ENCODE peak calls at places on chromosomes 1 and 21, in five cellular contexts. Z is IMR-90, O is tibial artery, P is right cardiac atrium, F is transverse colon. K is an unnamed sample. For H3K27me3 and H3K4me1, the result is how much of the 10 kb centered on the place peaks cover.

GRCh38 chr1:86503477-86504129 is 34.9 kb downstream of the CLCA1 start:
- DNase-seq in P (peak), O (no peak), F (peak), Z (peak), K (no peak)

GRCh38 chr1:164836614-164837018 is 277.6 kb downstream of the PBX1 start:
- DNase-seq in Z (no peak), O (no peak), F (no peak), P (peak), K (no peak)

GRCh38 chr1:1343811-1344421 is 5.3 kb downstream of the DVL1 start:
- DNase-seq in Z (no peak), F (no peak), O (no peak), P (no peak), K (no peak)

GRCh38 chr1:3213730-3214129 is 144.7 kb downstream of the PRDM16 start:
- DNase-seq in O (no peak), Z (no peak), P (no peak), F (no peak), K (no peak)

GRCh38 chr21:32921632-32922230 is 104.0 kb upstream of the OLIG2 start:
- DNase-seq in F (peak), O (no peak), Z (peak), P (peak), K (no peak)

GRCh38 chr1:224116131-224116530 is 2.2 kb downstream of the FBXO28 start:
- DNase-seq in F (no peak), O (no peak), P (no peak), Z (peak), K (no peak)

GRCh38 chr21:28436286-28436932 is 556.3 kb downstream of the LTN1 start:
- DNase-seq in P (no peak), F (no peak), Z (peak), O (no peak), K (no peak)

GRCh38 chr1:1115136-1115829 is 606 bp downstream of the C1orf159 start:
- DNase-seq in O (peak), P (no peak), F (peak), Z (no peak), K (no peak)

GRCh38 chr1:64162804-64163203 is 40.6 kb upstream of the UBE2U start:
- DNase-seq in P (no peak), F (no peak), Z (no peak), O (no peak), K (no peak)

GRCh38 chr1:43272161-43272560 is 2.4 kb downstream of the TMEM125 start:
- DNase-seq in P (no peak), Z (no peak), F (no peak), O (peak), K (no peak)

GRCh38 chr1:190479028-190479427 is 1.4 kb upstream of the BRINP3 start:
- DNase-seq in P (no peak), O (no peak), Z (peak), F (no peak), K (no peak)

GRCh38 chr1:84272401-84272800 is 29.1 kb upstream of the SAMD13 start:
- DNase-seq in P (no peak), Z (no peak), O (no peak), F (peak), K (no peak)

GRCh38 chr1:195766709-195767108 is 841.5 kb downstream of the KCNT2 start:
- DNase-seq in Z (peak), O (no peak), P (no peak), F (no peak), K (no peak)

GRCh38 chr1:215523906-215524305 is 43.2 kb upstream of the KCTD3 start:
- DNase-seq in P (no peak), Z (peak), O (no peak), F (no peak), K (no peak)

GRCh38 chr1:114755006-114755936 is 2.5 kb downstream of the CSDE1 start:
- DNase-seq in F (no peak), O (no peak), Z (peak), P (no peak), K (no peak)

GRCh38 chr1:46113948-46114347 is 18.5 kb downstream of the PIK3R3 start:
- DNase-seq in F (no peak), P (no peak), Z (no peak), O (no peak), K (no peak)

GRCh38 chr1:23980725-23981063 is 567 bp upstream of the SRSF10 start:
- DNase-seq in P (no peak), O (no peak), F (peak), Z (peak), K (no peak)

GRCh38 chr1:194474701-194475100 is 1288.3 kb upstream of the B3GALT2 start:
- DNase-seq in Z (no peak), O (no peak), F (no peak), P (no peak), K (no peak)

GRCh38 chr1:6350416-6351088 is 43.0 kb downstream of the ACOT7 start:
- DNase-seq in O (no peak), F (peak), Z (no peak), P (peak), K (peak)

GRCh38 chr21:15795533-15795932 is 65.8 kb downstream of the USP25 start:
- DNase-seq in O (no peak), F (no peak), Z (no peak), P (no peak), K (no peak)

GRCh38 chr1:77762072-77762476 is 2.4 kb upstream of the USP33 start:
- DNase-seq in P (no peak), Z (peak), O (no peak), F (no peak), K (no peak)

GRCh38 chr1:94265931-94266330 is 28.5 kb upstream of the ARHGAP29 start:
- DNase-seq in P (no peak), F (no peak), Z (peak), O (no peak), K (no peak)

GRCh38 chr1:116624040-116624439 is 43.5 kb downstream of the IGSF3 start:
- DNase-seq in O (no peak), P (no peak), F (no peak), Z (no peak), K (no peak)

GRCh38 chr21:28233536-28234220 is 759.0 kb downstream of the LTN1 start:
- DNase-seq in F (no peak), P (peak), O (no peak), Z (no peak), K (no peak)

GRCh38 chr1:19735419-19736127 is 64.1 kb downstream of the TMCO4 start:
- DNase-seq in P (peak), F (peak), O (peak), Z (peak), K (peak)

GRCh38 chr1:168372857-168373520 is 92.3 kb downstream of the TBX19 start:
- DNase-seq in F (no peak), P (peak), O (no peak), Z (no peak), K (no peak)

GRCh38 chr1:169466259-169467230 is 19.2 kb downstream of the SLC19A2 start:
- DNase-seq in O (no peak), Z (peak), P (no peak), F (peak), K (no peak)

GRCh38 chr1:54409156-54410142 is 3.3 kb upstream of the SSBP3 start:
- DNase-seq in Z (no peak), O (no peak), F (peak), P (no peak), K (no peak)

GRCh38 chr1:39293375-39294070 is 89.0 kb downstream of the MACF1 start:
- DNase-seq in O (no peak), Z (peak), P (no peak), F (no peak), K (no peak)

DNA sequence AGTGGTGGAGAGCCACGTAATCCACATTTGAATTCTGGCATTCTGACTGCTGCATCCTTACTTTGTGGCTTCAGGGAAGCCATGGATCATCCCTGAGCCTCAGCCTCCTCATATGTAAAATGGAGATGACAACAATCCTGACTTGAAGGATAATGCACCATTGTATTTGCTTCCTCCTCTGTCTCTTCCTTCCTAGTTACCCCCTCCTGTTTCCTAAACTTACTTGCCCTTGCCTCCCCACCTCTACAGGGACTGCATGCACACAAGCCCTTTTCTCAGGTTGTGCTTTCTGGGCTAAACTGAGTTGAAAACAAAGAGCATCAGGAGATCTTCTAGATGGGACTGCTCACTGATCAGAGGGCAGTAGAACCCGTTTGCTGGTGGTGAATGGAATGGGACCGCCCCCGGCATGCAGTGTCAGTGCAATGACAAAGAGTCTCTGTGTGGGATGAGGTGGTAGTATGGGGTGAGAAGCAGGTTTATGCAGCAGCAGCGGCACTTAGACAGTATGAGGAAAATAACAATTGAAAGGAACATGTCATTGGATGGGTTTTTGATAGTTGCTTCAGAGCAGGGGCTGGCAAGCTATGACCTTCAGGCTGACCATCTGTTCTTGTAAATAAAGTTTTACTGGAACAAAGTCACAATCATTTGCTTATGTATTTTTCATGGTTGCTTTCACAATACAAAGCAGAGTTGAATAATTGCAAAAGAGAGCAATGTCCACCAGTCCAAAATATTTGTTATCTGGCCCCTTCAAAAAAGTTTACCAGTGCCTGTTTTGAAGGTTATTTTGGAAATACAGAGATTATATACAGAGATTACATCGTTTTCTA is 6.1 kb upstream of the ADAMTS1 start:
- DNase-seq in Z (no peak), F (no peak), O (no peak), P (no peak), K (no peak)
- H3K4me3 ChIP-seq in Z (no peak), F (no peak), O (no peak), P (no peak), K (no peak)

GRCh38 chr1:59177756-59178155 is 119.1 kb upstream of the FGGY start:
- DNase-seq in F (no peak), P (peak), Z (no peak), O (no peak), K (no peak)
- H3K27me3 ChIP-seq in F (under half), P (under half), Z (under half), O (under half), K (under half)

GRCh38 chr1:226712779-226713420 is 26.2 kb downstream of the ITPKB start:
- DNase-seq in P (no peak), F (no peak), O (no peak), Z (no peak), K (no peak)

GRCh38 chr1:226710501-226710900 is 28.6 kb downstream of the ITPKB start:
- DNase-seq in F (no peak), O (no peak), Z (no peak), P (no peak), K (no peak)

GRCh38 chr1:226714148-226714547 is 24.9 kb downstream of the ITPKB start:
- DNase-seq in Z (peak), F (no peak), P (no peak), O (no peak), K (no peak)

GRCh38 chr1:226709942-226710341 is 29.1 kb downstream of the ITPKB start:
- DNase-seq in Z (no peak), O (no peak), F (no peak), P (no peak), K (no peak)

GRCh38 chr1:226711976-226712778 is 26.9 kb downstream of the ITPKB start:
- DNase-seq in F (no peak), Z (no peak), O (no peak), P (no peak), K (no peak)
- H3K4me1 ChIP-seq in F (under half), Z (under half), O (under half), P (under half), K (under half)

DNA sequence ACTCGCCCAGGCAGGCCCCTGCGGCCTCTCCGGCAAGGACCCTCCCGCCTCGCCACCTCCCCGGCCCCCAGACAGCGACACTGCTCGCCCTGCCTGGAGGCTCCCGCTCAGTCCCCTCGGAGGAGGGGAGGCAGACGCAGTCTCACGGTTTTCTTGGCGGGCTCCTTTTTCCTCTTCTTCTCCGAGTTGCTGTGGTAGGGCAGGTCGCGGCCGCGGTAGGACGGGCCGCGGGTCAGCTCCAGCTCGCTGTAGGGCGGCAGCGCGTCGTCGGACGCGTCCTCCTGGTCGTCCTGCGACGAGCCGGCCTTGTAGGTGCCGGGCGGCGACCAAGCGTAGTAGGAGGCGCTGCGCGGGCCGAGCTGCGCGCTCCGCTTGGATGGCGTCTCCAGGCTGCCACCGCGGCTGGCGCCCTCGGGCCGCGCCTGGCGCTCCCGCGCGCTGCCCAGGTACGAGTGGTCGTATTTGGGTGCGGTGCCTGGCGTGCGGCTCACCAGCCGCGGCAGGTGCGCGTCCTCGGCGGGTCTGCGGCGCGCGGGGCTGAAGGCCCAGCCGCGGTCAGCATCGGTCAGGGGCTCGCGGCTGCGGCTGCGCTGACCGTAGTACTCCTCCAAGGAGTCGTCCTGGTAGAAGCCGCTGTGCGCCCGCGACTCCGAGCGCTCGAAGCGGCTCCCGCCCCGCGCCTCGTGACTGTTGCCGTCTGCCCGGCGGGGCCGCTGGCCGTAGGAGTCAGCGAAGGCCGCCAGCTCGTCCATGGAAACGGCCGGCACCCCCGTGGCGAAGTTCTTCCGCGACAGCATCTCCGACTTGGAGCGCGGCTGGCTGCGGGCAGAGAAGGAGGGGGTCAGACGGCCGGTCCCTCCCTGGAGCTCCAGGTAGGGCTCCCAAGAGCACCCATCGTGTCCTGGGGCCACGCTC is 44.8 kb upstream of the TADA1 start:
- DNase-seq in F (no peak), Z (no peak), P (peak), O (no peak), K (no peak)
- H3K4me3 ChIP-seq in F (peak), Z (no peak), P (peak), O (peak), K (no peak)

DNA sequence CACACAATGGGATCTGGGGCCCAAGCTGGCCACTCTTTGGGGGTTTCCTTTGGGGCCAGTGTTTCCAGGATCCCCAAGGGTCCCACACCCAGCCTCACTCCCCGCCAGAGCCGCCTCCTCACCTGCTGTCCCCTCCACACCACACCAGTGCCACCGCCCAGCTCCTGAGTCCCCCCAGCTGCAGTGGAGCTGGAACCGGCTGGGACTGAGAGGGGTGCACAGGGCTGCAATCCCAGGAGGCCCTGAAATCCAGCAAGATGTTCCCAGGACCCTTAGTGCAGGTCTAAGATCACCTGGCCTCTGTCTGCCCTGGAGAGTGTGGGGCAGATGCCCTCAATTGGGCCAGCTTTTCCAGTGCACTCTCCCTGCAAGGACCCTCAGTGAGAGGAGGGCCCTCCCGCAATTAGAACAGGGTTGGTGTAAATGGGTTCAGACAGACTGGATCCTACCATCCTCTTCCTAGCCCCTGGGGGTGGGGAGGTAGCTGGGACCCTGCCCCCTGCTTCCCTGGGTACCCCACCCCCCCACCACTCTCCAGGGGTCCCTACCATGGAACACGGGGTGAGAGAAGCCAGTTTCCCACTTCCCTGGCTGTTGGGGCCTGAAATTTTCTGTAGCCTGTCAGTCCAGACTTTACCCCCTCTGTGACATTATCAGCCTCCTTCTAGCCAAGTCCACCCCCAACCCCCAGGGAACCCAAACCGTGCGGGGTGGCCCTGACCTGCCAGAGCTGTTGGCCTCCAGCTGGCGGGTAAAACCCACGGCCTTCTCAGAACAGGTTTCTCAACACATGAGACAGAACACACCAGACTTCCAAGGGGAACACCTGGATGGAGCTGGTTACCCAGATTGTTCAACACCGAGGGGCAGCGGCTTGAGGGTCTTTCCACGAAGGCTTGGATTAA is 7.0 kb downstream of the KRTAP10-12 start:
- DNase-seq in P (no peak), O (peak), Z (no peak), F (no peak), K (no peak)
- H3K27me3 ChIP-seq in P (under half), O (half or more), Z (half or more), F (half or more), K (under half)

DNA sequence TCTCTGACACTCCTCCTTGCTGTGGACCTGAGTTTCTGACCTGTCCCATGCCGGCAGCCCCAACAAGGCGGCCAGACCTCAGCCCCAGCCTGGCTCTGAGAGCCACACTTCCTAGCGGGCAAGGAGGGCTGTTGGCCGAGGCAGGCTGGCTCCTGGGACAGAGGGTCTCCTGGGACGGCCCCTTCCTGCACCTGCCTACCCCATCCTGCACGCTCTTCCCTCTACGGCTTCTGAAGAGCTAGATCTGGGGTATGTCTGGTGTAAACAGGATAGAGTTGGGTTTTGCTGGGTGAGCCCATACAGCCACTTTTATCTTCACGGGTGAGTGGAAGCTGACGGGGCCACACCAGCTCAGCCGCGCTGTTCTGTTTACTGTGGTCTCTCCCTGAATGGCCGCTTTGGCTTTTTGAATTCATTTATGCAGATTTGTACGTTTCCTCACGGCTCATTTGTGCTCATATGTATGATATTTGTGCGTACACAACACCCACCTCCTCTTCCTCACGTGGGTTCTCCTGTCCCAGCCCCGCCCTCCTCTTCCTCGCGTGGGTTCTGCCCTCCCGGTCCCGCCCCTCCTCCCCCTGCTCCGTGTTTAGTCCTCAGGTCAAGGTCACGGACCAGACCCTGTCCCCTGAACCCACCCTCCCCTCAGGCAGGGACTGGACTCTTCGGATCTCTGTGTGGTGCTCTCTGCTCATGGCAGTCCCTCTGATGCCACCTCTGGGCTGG is 34.7 kb upstream of the POFUT2 start:
- DNase-seq in Z (no peak), O (peak), F (no peak), P (peak), K (peak)
- H3K4me1 ChIP-seq in Z (under half), O (under half), F (under half), P (under half), K (under half)

GRCh38 chr1:166884971-166885370 is 8.9 kb upstream of the TADA1 start:
- DNase-seq in F (no peak), Z (no peak), O (no peak), P (no peak), K (no peak)

GRCh38 chr1:166888710-166889109 is 12.6 kb upstream of the TADA1 start:
- DNase-seq in F (no peak), P (no peak), O (no peak), Z (no peak), K (no peak)

GRCh38 chr1:166882893-166883292 is 6.8 kb upstream of the TADA1 start:
- DNase-seq in F (no peak), Z (no peak), P (no peak), O (no peak), K (no peak)

GRCh38 chr1:166884040-166884642 is 8.1 kb upstream of the TADA1 start:
- DNase-seq in Z (peak), O (no peak), P (peak), F (peak), K (peak)
- H3K4me3 ChIP-seq in Z (no peak), O (no peak), P (no peak), F (no peak), K (no peak)